ENCODE peak calls at places on chromosome 15, in seven cellular contexts. F, R, U, L, M, T and N are unnamed samples.

GRCh38 chr15:66588971-66589370 is 23.2 kb upstream of the LCTL start:
- DNase-seq in F (no peak), R (no peak), U (no peak), L (no peak), M (no peak), T (no peak), N (no peak)

GRCh38 chr15:85168642-85169173 is 187.1 kb downstream of the PDE8A start:
- DNase-seq in F (no peak), R (peak; percentile 10), U (peak; percentile 36), L (no peak), M (no peak), T (peak; percentile 17), N (no peak)

GRCh38 chr15:75782926-75783325 is 60.3 kb upstream of the UBE2Q2 start:
- DNase-seq in F (no peak), R (no peak), U (no peak), L (no peak), M (no peak), T (no peak), N (no peak)

GRCh38 chr15:89912145-89912673 is 543 bp downstream of the ARPIN start:
- DNase-seq in F (no peak), R (no peak), U (no peak), L (no peak), M (no peak), T (no peak), N (no peak)

GRCh38 chr15:100769043-100769974 is 110.3 kb upstream of the ALDH1A3 start:
- DNase-seq in F (no peak), R (no peak), U (no peak), L (no peak), M (no peak), T (no peak), N (no peak)

GRCh38 chr15:63236272-63236671 is 41.1 kb upstream of the APH1B start:
- DNase-seq in F (no peak), R (no peak), U (no peak), L (no peak), M (no peak), T (no peak), N (no peak)

GRCh38 chr15:84818221-84819131 is 1.3 kb downstream of the ALPK3 start:
- DNase-seq in F (no peak), R (no peak), U (peak; percentile 34), L (no peak), M (no peak), T (no peak), N (no peak)

GRCh38 chr15:66842710-66843441 is 140.8 kb downstream of the SMAD6 start:
- DNase-seq in F (no peak), R (no peak), U (no peak), L (no peak), M (no peak), T (no peak), N (no peak)

GRCh38 chr15:87841426-87841998 is 415.0 kb downstream of the NTRK3 start:
- DNase-seq in F (no peak), R (no peak), U (no peak), L (no peak), M (no peak), T (no peak), N (no peak)